ENCODE peak calls at places on chromosomes 12 and 14, in ten cellular contexts. I is aorta; T is mucosa of descending colon; Z is body of pancreas; N is HepG2; G is transverse colon; P is uterus; X is CD8-positive, alpha-beta memory T cell; C is IMR-90; S is heart left ventricle. M is an unnamed sample.

GRCh38 chr12:116977465-116978380 is 67.0 kb downstream of the FBXW8 start:
- DNase-seq in I (no peak), T (no peak), Z (no peak), N (no peak), G (no peak), P (no peak), X (no peak), C (no peak), S (no peak), M (no peak)

GRCh38 chr14:54105898-54106297 is 149.3 kb upstream of the BMP4 start:
- DNase-seq in I (no peak), T (no peak), Z (no peak), N (no peak), G (no peak), P (no peak), X (no peak), C (no peak), S (no peak), M (no peak)

GRCh38 chr14:97517566-97518234 is 720.5 kb downstream of the VRK1 start:
- DNase-seq in I (no peak), T (no peak), Z (no peak), N (no peak), G (no peak), P (no peak), X (no peak), C (no peak), S (no peak), M (no peak)

GRCh38 chr12:51678086-51678724 is 87.2 kb downstream of the SCN8A start:
- DNase-seq in I (no peak), T (peak; percentile 59), Z (peak; percentile 56), N (peak; percentile 50), G (peak; percentile 28), P (no peak), X (peak; percentile 7), C (peak; percentile 67), S (no peak), M (no peak)

GRCh38 chr12:63897931-63898330 is 53.4 kb downstream of the SRGAP1 start:
- DNase-seq in I (no peak), T (no peak), Z (no peak), N (no peak), G (no peak), P (no peak), X (no peak), C (no peak), S (peak; percentile 49), M (no peak)

GRCh38 chr14:83520837-83521236 is 1987.2 kb upstream of the SEL1L start:
- DNase-seq in I (no peak), T (no peak), Z (no peak), N (no peak), G (no peak), P (no peak), X (no peak), C (peak; percentile 88), S (no peak), M (no peak)

GRCh38 chr14:89618309-89618708 is 201.3 kb upstream of the FOXN3 start:
- DNase-seq in I (no peak), T (peak; percentile 47), Z (no peak), N (peak; percentile 12), G (peak; percentile 21), P (no peak), X (no peak), C (no peak), S (no peak), M (no peak)

GRCh38 chr12:52178443-52178842 is 13.4 kb downstream of the KRT80 start:
- DNase-seq in I (no peak), T (no peak), Z (no peak), N (no peak), G (no peak), P (no peak), X (no peak), C (no peak), S (no peak), M (no peak)

GRCh38 chr14:92121670-92122350 is at the start of the genes CPSF2 and NDUFB1:
- DNase-seq in I (peak; percentile 90), T (peak; percentile 90), Z (peak; percentile 83), N (peak; percentile 63), G (peak; percentile 85), P (peak; percentile 77), X (peak; percentile 88), C (peak; percentile 72), S (peak; percentile 90), M (peak; percentile 87)

GRCh38 chr12:120264511-120265202 is 873 bp downstream of the PXN start:
- DNase-seq in I (no peak), T (no peak), Z (peak; percentile 25), N (no peak), G (no peak), P (peak; percentile 36), X (no peak), C (no peak), S (no peak), M (no peak)

GRCh38 chr12:15590180-15590826 is 198.9 kb downstream of the EPS8 start:
- DNase-seq in I (peak; percentile 49), T (peak; percentile 71), Z (peak; percentile 52), N (peak; percentile 70), G (peak; percentile 43), P (peak; percentile 72), X (peak; percentile 65), C (peak; percentile 70), S (peak; percentile 34), M (no peak)

GRCh38 chr12:32535260-32535999 is 136.1 kb downstream of the FGD4 start:
- DNase-seq in I (peak; percentile 88), T (peak; percentile 85), Z (peak; percentile 92), N (peak; percentile 33), G (peak; percentile 84), P (peak; percentile 47), X (no peak), C (peak; percentile 69), S (peak; percentile 86), M (peak; percentile 79)

GRCh38 chr14:61374284-61374683 is 52.9 kb downstream of the PRKCH start:
- DNase-seq in I (no peak), T (no peak), Z (no peak), N (no peak), G (no peak), P (no peak), X (no peak), C (no peak), S (no peak), M (no peak)

GRCh38 chr14:61379639-61380184 is 58.3 kb downstream of the PRKCH start:
- DNase-seq in I (no peak), T (no peak), Z (no peak), N (no peak), G (no peak), P (no peak), X (no peak), C (no peak), S (no peak), M (no peak)

GRCh38 chr14:61375218-61375617 is 53.8 kb downstream of the PRKCH start:
- DNase-seq in I (no peak), T (no peak), Z (no peak), N (no peak), G (no peak), P (no peak), X (no peak), C (no peak), S (no peak), M (no peak)

GRCh38 chr14:61372842-61373555 is 51.6 kb downstream of the PRKCH start:
- DNase-seq in I (no peak), T (no peak), Z (no peak), N (no peak), G (no peak), P (no peak), X (no peak), C (no peak), S (no peak), M (no peak)

DNA sequence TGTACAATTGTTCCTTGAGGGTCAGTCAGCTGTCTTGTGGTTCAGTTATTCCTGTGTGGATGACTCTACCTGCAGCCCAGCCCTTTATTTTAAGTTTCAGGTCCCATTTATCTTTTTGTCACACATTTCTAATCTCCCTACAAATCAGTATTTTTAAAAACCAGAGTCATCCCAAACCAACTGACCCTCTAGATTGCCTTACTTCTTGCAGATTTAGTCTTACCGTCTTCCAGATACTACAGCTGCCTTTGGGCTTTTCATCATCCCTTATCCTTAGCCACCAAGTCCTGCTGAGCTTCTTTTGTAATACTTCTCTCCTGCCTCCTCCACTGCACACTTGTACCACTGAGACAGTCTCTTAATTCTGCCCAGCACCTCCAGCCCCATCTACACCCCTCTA is 54.9 kb downstream of the PRKCH start:
- DNase-seq in I (no peak), T (no peak), Z (no peak), N (no peak), G (no peak), P (no peak), X (no peak), C (no peak), S (no peak), M (no peak)
- H3K4me1 ChIP-seq in I (no peaks in the 10 kb centered on the region), T (no peaks in the 10 kb centered on the region), Z (no peaks in the 10 kb centered on the region), N (no peaks in the 10 kb centered on the region), G (no peaks in the 10 kb centered on the region), P (no peaks in the 10 kb centered on the region), X (peaks cover 85% of the 10 kb centered on the region), C (no peaks in the 10 kb centered on the region), S (no peaks in the 10 kb centered on the region), M (no peaks in the 10 kb centered on the region)

DNA sequence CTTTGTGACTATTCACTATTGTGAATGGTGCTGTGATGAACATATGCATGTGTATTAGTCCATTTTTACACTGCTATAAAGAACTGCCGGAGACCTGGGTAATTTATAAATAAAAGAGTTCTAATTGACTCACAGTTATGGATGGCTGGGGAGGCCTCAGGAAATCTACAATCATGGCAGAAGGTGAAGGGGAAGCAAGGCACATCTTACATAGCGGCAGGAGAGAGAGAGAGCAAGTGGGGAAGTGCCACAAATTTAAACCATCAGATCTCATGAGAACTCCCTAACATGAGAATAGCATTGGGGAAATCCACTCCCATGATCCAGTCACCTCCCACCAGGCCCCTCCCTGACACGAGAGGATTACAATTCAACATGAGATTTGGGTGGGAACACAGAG is 90.8 kb downstream of the ATP23 start:
- DNase-seq in I (no peak), T (no peak), Z (no peak), N (no peak), G (no peak), P (no peak), X (no peak), C (no peak), S (no peak), M (no peak)
- H3K9me3 ChIP-seq in I (peaks cover 5% of the 10 kb centered on the region), T (peaks cover 17% of the 10 kb centered on the region), Z (no peaks in the 10 kb centered on the region), N (peaks cover 22% of the 10 kb centered on the region), G (peaks cover 9% of the 10 kb centered on the region), P (no peaks in the 10 kb centered on the region), X (no peaks in the 10 kb centered on the region), C (peaks cover 2% of the 10 kb centered on the region), S (peaks cover 19% of the 10 kb centered on the region), M (peaks cover 9% of the 10 kb centered on the region)

GRCh38 chr14:103097244-103097993 is 2.9 kb downstream of the EXOC3L4 start:
- DNase-seq in I (no peak), T (no peak), Z (no peak), N (no peak), G (no peak), P (no peak), X (no peak), C (no peak), S (no peak), M (no peak)
- H3K4me1 ChIP-seq in I (no peaks in the 10 kb centered on the region), T (peaks cover 15% of the 10 kb centered on the region), Z (peaks cover 15% of the 10 kb centered on the region), N (peaks cover 85% of the 10 kb centered on the region), G (peaks cover 8% of the 10 kb centered on the region), P (peaks cover under 1% of the 10 kb centered on the region), X (no peaks in the 10 kb centered on the region), C (peaks cover 3% of the 10 kb centered on the region), S (no peaks in the 10 kb centered on the region), M (no peaks in the 10 kb centered on the region)

GRCh38 chr14:20118795-20119194 is 8.3 kb downstream of the OR4K17 start:
- DNase-seq in I (no peak), T (no peak), Z (no peak), N (no peak), G (no peak), P (no peak), X (no peak), C (no peak), S (no peak), M (no peak)

GRCh38 chr14:20112321-20112720 is 1.8 kb downstream of the OR4K17 start:
- DNase-seq in I (no peak), T (no peak), Z (no peak), N (no peak), G (no peak), P (no peak), X (no peak), C (no peak), S (no peak), M (no peak)

GRCh38 chr14:20116748-20117147 is 6.2 kb downstream of the OR4K17 start:
- DNase-seq in I (no peak), T (no peak), Z (no peak), N (no peak), G (no peak), P (no peak), X (no peak), C (no peak), S (no peak), M (no peak)
- H3K9me3 ChIP-seq in I (peaks cover 7% of the 10 kb centered on the region), T (peaks cover 37% of the 10 kb centered on the region), Z (no peaks in the 10 kb centered on the region), N (peaks cover 17% of the 10 kb centered on the region), G (no peaks in the 10 kb centered on the region), P (peaks cover 10% of the 10 kb centered on the region), X (no peaks in the 10 kb centered on the region), C (peaks cover 9% of the 10 kb centered on the region), S (peaks cover 16% of the 10 kb centered on the region), M (no peaks in the 10 kb centered on the region)

M was measured in psoas muscle.